ENCODE peak calls at places on chromosomes 16 and 17, in ten cellular contexts. K, W, S, E, F, Y, O, Q, C and B are unnamed samples.

GRCh38 chr17:68455756-68456528 is 1.4 kb downstream of the WIPI1 start:
- DNase-seq in Q (no peak), O (peak), F (peak), W (peak), E (no peak), C (no peak), S (no peak), K (peak), Y (peak), B (no peak)

GRCh38 chr16:1310832-1311200 is 1.4 kb downstream of the UBE2I start:
- DNase-seq in C (no peak), Q (no peak), O (peak), F (peak), S (no peak), W (no peak), Y (peak), K (no peak), E (peak), B (peak)

GRCh38 chr17:27947005-27947406 is 53.8 kb upstream of the LYRM9 start:
- DNase-seq in K (no peak), F (no peak), Y (no peak), S (no peak), E (no peak), W (no peak), Q (no peak), O (no peak), C (no peak), B (no peak)

GRCh38 chr17:42518046-42518754 is 17.8 kb upstream of the NAGLU start:
- DNase-seq in F (peak), Y (peak), W (peak), O (peak), S (peak), K (peak), Q (peak), E (no peak), C (peak), B (no peak)

GRCh38 chr17:57868775-57869598 is 19.1 kb upstream of the MRPS23 start:
- DNase-seq in W (no peak), F (peak), Q (no peak), K (no peak), E (no peak), Y (no peak), O (no peak), S (no peak), C (no peak), B (no peak)

GRCh38 chr17:29929006-29929543 is 953 bp downstream of the SSH2 start:
- DNase-seq in Q (no peak), C (no peak), K (peak), E (no peak), S (no peak), Y (peak), O (peak), W (no peak), F (peak), B (peak)

GRCh38 chr17:27559996-27560481 is 70.9 kb upstream of the LGALS9 start:
- DNase-seq in C (no peak), Y (peak), E (no peak), S (no peak), F (no peak), W (peak), O (peak), K (peak), Q (no peak), B (no peak)

GRCh38 chr16:50373780-50374179 is 5.0 kb upstream of the BRD7 start:
- DNase-seq in K (no peak), Y (no peak), O (no peak), W (no peak), F (no peak), Q (no peak), C (no peak), S (no peak), E (no peak), B (no peak)

GRCh38 chr16:4391635-4392381 is 20.2 kb downstream of the VASN start:
- DNase-seq in F (no peak), Q (no peak), W (no peak), Y (no peak), O (no peak), S (no peak), C (no peak), K (no peak), E (no peak), B (no peak)

GRCh38 chr16:7405166-7405565 is 72.5 kb downstream of the RBFOX1 start:
- DNase-seq in O (no peak), C (peak), W (peak), F (no peak), Q (peak), K (peak), E (no peak), S (no peak), Y (no peak), B (no peak)

GRCh38 chr17:42563950-42564349 is 2.0 kb downstream of the COASY start:
- DNase-seq in O (no peak), S (no peak), C (no peak), Q (no peak), F (peak), E (no peak), K (no peak), Y (no peak), W (no peak), B (no peak)

GRCh38 chr17:21209511-21210175 is 4.3 kb downstream of the TMEM11 start:
- DNase-seq in S (no peak), E (no peak), Q (no peak), C (peak), W (peak), K (no peak), F (no peak), O (no peak), Y (no peak), B (no peak)

GRCh38 chr17:46818319-46818928 is at the start of gene WNT3:
- DNase-seq in Q (peak), S (no peak), C (peak), O (no peak), F (peak), W (no peak), Y (peak), K (no peak), E (peak), B (peak)

GRCh38 chr16:17887963-17888362 is 417.2 kb upstream of the XYLT1 start:
- DNase-seq in C (no peak), S (no peak), K (no peak), Q (no peak), W (no peak), Y (no peak), O (peak), E (no peak), F (no peak), B (no peak)

GRCh38 chr16:88528902-88529318 is 41.3 kb upstream of the ZC3H18 start:
- DNase-seq in F (no peak), C (no peak), Y (no peak), E (no peak), W (no peak), K (no peak), S (no peak), O (no peak), Q (no peak), B (no peak)

GRCh38 chr17:36899250-36900129 is 37.8 kb upstream of the LHX1 start:
- DNase-seq in F (no peak), O (no peak), S (no peak), E (no peak), K (no peak), Y (no peak), C (no peak), Q (no peak), W (no peak), B (no peak)

GRCh38 chr17:54172654-54173316 is 350.1 kb downstream of the KIF2B start:
- DNase-seq in F (peak), K (peak), Y (peak), S (no peak), C (no peak), O (peak), Q (no peak), W (peak), E (no peak), B (no peak)

GRCh38 chr17:80827646-80828643 is 163.7 kb upstream of the CHMP6 start:
- DNase-seq in K (peak), F (peak), Q (no peak), O (peak), C (peak), S (no peak), E (no peak), Y (peak), W (no peak), B (no peak)

GRCh38 chr17:31595666-31596381 is 204.3 kb downstream of the RAB11FIP4 start:
- DNase-seq in F (no peak), C (peak), Q (no peak), O (peak), K (no peak), W (no peak), S (no peak), E (no peak), Y (peak), B (no peak)

GRCh38 chr16:67967956-67968439 is 439 bp downstream of the SLC12A4 start:
- DNase-seq in S (no peak), Q (no peak), W (peak), K (no peak), E (no peak), Y (peak), O (no peak), C (peak), F (peak), B (peak)

GRCh38 chr17:50047488-50048126 is 8.3 kb upstream of the ITGA3 start:
- DNase-seq in O (peak), C (no peak), F (peak), K (peak), Y (peak), S (no peak), W (peak), E (no peak), Q (no peak), B (no peak)

GRCh38 chr17:4518901-4519300 is 20.2 kb downstream of the SPNS2 start:
- DNase-seq in Q (no peak), E (no peak), K (no peak), S (no peak), Y (no peak), F (no peak), O (no peak), W (no peak), C (no peak), B (peak)

GRCh38 chr16:569445-570254 is at the start of gene PIGQ:
- DNase-seq in K (peak), C (peak), Q (peak), W (peak), F (peak), S (peak), O (peak), E (peak), Y (peak), B (peak)

GRCh38 chr17:17121162-17121561 is 78.9 kb downstream of the MPRIP start:
- DNase-seq in Q (no peak), C (no peak), O (no peak), F (no peak), Y (peak), K (peak), E (no peak), W (no peak), S (no peak), B (no peak)

GRCh38 chr17:40462343-40463121 is 19.3 kb downstream of the IGFBP4 start:
- DNase-seq in W (no peak), O (peak), S (no peak), F (no peak), Q (no peak), K (peak), Y (no peak), E (no peak), C (no peak), B (no peak)

GRCh38 chr17:19270347-19270950 is 33.3 kb downstream of the EPN2 start:
- DNase-seq in S (no peak), E (no peak), Y (no peak), K (no peak), F (no peak), C (no peak), O (no peak), Q (no peak), W (no peak), B (no peak)
- TF ChIP-seq CTCF in S (peak), E (no peak), Y (no peak), K (no peak), F (no peak), C (peak), O (no peak), Q (peak), W (no peak), B (no peak)

GRCh38 chr16:54774768-54775167 is 155.9 kb upstream of the IRX5 start:
- DNase-seq in Q (no peak), K (no peak), W (no peak), E (no peak), Y (no peak), S (no peak), C (no peak), F (no peak), O (no peak), B (no peak)
- H3K4me3 ChIP-seq in Q (no peak), K (no peak), W (no peak), E (no peak), Y (no peak), S (no peak), C (no peak), F (no peak), O (no peak), B (no peak)

GRCh38 chr17:6045621-6046357 is 24.4 kb upstream of the WSCD1 start:
- DNase-seq in K (no peak), C (no peak), E (no peak), Y (no peak), S (no peak), Q (no peak), O (no peak), F (no peak), W (no peak), B (no peak)
- TF ChIP-seq CTCF in K (no peak), C (no peak), E (no peak), Y (no peak), S (no peak), Q (peak), O (no peak), F (no peak), W (no peak), B (peak)

DNA sequence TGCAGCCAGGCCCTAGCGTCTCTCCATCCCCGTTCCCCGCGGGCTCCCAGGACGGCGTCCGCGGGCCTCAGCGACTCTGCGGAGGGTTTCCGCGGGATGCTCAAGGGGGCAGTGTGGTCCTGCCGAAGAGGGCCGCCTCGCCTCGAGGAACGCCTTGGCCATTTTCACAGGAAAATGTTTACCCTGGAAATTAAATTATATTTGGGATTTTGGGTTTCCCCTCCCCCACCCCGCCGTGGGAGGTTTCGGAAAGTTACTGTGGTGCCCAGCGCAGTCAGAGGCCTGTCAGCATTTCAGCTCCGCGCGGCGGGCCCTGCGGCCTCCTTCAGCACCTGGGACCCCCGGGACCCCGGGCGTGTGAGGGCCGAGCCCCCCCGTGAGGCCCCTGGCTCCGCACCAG is 94.5 kb downstream of the PCTP start:
- DNase-seq in C (peak), K (peak), F (no peak), E (no peak), W (peak), Q (peak), O (peak), S (peak), Y (peak), B (peak)
- H3K4me3 ChIP-seq in C (no peak), K (no peak), F (no peak), E (no peak), W (peak), Q (peak), O (peak), S (peak), Y (no peak), B (no peak)

DNA sequence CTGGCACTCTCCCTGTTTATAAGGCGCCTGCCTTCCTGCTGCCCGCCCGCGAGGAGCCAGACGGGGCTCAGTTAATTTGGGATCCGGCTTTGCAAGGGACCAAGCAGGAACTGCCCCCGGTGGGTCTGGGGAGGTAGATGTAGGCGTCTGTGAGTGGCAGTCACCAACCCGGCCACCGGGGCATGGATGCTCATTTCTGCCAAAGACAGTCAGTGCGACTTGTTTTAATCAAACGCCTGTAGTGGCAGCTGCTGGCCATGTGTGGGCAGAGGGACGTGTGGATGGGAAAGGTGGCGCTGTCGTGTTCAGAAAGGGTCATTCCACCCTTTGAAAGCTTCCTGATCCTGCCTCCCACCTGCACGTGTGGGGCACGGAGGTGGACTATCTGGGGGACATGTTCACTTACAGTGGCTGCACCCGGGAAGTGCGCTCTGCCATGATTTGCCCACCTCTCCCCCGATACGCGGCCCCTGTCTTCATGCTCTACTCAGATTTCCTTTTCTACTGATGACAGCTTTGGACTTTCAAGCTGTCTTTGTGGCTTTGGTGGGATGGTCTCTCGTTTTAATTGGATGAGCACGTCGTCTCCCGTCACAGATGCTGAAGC is 60.3 kb upstream of the CIBAR2 start:
- DNase-seq in O (peak), S (no peak), W (peak), C (no peak), F (peak), Y (peak), Q (no peak), E (no peak), K (peak), B (peak)
- TF ChIP-seq CTCF in O (peak), S (no peak), W (peak), C (peak), F (peak), Y (peak), Q (no peak), E (no peak), K (peak), B (peak)

DNA sequence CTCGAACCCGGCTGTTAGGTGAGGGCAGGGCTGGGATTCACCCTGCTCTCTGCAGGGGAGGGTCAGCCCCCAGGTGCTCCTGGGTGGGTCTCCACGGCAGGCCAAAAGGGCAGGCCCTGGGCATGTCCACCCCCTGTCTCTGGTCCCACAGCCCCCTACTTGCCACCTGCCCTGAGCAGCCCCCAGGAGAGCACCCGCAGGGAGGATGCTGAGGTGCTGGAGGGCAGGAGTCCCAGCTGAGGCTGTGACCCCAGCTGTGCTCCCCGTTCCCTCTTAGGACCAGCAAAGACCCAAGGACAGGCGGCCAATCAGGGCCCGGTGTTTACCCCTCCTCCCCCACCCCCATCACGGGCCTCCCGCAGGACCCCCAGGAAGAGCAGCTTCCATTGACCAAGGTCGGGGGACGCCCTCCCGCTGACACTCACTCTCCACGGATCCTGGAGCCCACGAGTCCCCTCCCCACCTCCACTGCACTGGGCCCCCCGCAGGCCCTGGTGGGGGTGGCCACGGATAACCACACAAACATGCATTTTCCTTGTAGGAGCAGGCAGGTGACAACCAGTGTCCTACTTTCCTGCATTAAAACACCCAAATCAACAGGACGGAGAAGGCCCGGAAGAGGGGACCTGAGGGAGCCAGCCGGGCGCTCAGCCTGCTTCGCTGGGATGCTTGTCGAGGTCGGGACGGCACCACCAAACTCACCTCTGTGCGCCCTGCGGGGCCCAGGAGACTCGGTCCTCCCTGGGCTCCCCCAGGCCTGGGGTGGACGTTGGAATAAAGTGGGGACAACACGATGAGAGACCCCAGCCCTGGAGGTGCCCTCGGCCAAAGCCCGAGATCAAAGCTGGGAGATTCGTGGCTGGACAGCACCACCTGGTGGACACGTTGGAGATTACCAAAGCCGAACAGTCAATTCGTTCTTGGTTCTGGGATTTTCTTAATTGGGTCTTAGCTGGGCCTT is 22.5 kb upstream of the ENPP7 start:
- DNase-seq in F (peak), C (no peak), K (peak), S (no peak), O (peak), W (peak), Q (peak), E (peak), Y (peak), B (peak)
- H3K4me3 ChIP-seq in F (no peak), C (no peak), K (no peak), S (peak), O (no peak), W (no peak), Q (peak), E (no peak), Y (no peak), B (no peak)

GRCh38 chr17:63446218-63446980 is at the start of gene CYB561:
- DNase-seq in E (peak), S (no peak), O (peak), Y (peak), K (peak), Q (no peak), C (peak), W (peak), F (no peak), B (peak)
- TF ChIP-seq CTCF in E (peak), S (no peak), O (no peak), Y (no peak), K (no peak), Q (no peak), C (peak), W (peak), F (no peak), B (peak)

GRCh38 chr16:11354407-11354732 is 9.1 kb downstream of the RMI2 start:
- DNase-seq in W (no peak), S (no peak), O (no peak), C (no peak), E (peak), F (no peak), Y (no peak), Q (no peak), K (no peak), B (peak)
- H3K4me3 ChIP-seq in W (no peak), S (no peak), O (no peak), C (no peak), E (peak), F (no peak), Y (no peak), Q (no peak), K (no peak), B (peak)